ENCODE peak calls at places on chromosome 21, in six cellular contexts. N, Y, P, B, G and O are unnamed samples.

GRCh38 chr21:17752171-17752570 is 67.0 kb downstream of the C21orf91 start:
- DNase-seq in N (no peak), Y (no peak), P (no peak), B (no peak), G (no peak), O (no peak)

GRCh38 chr21:45636459-45636858 is 7.1 kb upstream of the PCBP3 start:
- DNase-seq in N (no peak), Y (no peak), P (no peak), B (no peak), G (no peak), O (no peak)

GRCh38 chr21:34351786-34352241 is 12.0 kb upstream of the KCNE2 start:
- DNase-seq in N (peak), Y (peak), P (peak), B (no peak), G (peak), O (peak)

GRCh38 chr21:36917487-36918158 is 48.8 kb downstream of the HLCS start:
- DNase-seq in N (peak), Y (peak), P (no peak), B (peak), G (peak), O (peak)

GRCh38 chr21:25186278-25186677 is 421.0 kb downstream of the MRPL39 start:
- DNase-seq in N (no peak), Y (no peak), P (no peak), B (no peak), G (no peak), O (no peak)

GRCh38 chr21:33655591-33656221 is 13.4 kb downstream of the ITSN1 start:
- DNase-seq in N (peak), Y (peak), P (no peak), B (peak), G (peak), O (no peak)

GRCh38 chr21:45278156-45278911 is 9.4 kb downstream of the POFUT2 start:
- DNase-seq in N (no peak), Y (no peak), P (peak), B (no peak), G (no peak), O (no peak)

GRCh38 chr21:25691931-25692330 is 42.8 kb downstream of the ATP5PF start:
- DNase-seq in N (no peak), Y (no peak), P (no peak), B (no peak), G (no peak), O (no peak)

GRCh38 chr21:34795152-34796141 is 126.7 kb downstream of the CLIC6 start:
- DNase-seq in N (no peak), Y (peak), P (no peak), B (peak), G (peak), O (no peak)

GRCh38 chr21:46308431-46308830 is 15.2 kb downstream of the C21orf58 start:
- DNase-seq in N (no peak), Y (no peak), P (no peak), B (no peak), G (no peak), O (no peak)

GRCh38 chr21:23131177-23131576 is 2133.0 kb downstream of the NCAM2 start:
- DNase-seq in N (peak), Y (no peak), P (no peak), B (no peak), G (no peak), O (no peak)

GRCh38 chr21:18803624-18804023 is 400.0 kb upstream of the TMPRSS15 start:
- DNase-seq in N (no peak), Y (no peak), P (no peak), B (no peak), G (no peak), O (no peak)

GRCh38 chr21:45178971-45179370 is 104.6 kb downstream of the ADARB1 start:
- DNase-seq in N (no peak), Y (no peak), P (no peak), B (no peak), G (no peak), O (no peak)

GRCh38 chr21:32687946-32688345 is 39.9 kb downstream of the SYNJ1 start:
- DNase-seq in N (no peak), Y (no peak), P (no peak), B (no peak), G (no peak), O (no peak)

GRCh38 chr21:42265229-42265812 is 46.4 kb downstream of the ABCG1 start:
- DNase-seq in N (no peak), Y (no peak), P (no peak), B (no peak), G (no peak), O (no peak)

GRCh38 chr21:37337179-37337578 is 29.4 kb upstream of the DYRK1A start:
- DNase-seq in N (no peak), Y (no peak), P (no peak), B (no peak), G (no peak), O (no peak)

GRCh38 chr21:32321480-32321879 is 22.8 kb downstream of the MRAP start:
- DNase-seq in N (no peak), Y (no peak), P (no peak), B (no peak), G (no peak), O (no peak)

GRCh38 chr21:18810136-18810535 is 406.6 kb upstream of the TMPRSS15 start:
- DNase-seq in N (no peak), Y (no peak), P (no peak), B (no peak), G (no peak), O (no peak)

GRCh38 chr21:15772654-15773053 is 42.9 kb downstream of the USP25 start:
- DNase-seq in N (no peak), Y (no peak), P (no peak), B (no peak), G (no peak), O (no peak)

GRCh38 chr21:33133912-33134311 is 64.0 kb downstream of the OLIG1 start:
- DNase-seq in N (no peak), Y (no peak), P (no peak), B (no peak), G (no peak), O (no peak)

GRCh38 chr21:42583150-42583991 is 69.7 kb downstream of the SLC37A1 start:
- DNase-seq in N (no peak), Y (no peak), P (no peak), B (no peak), G (no peak), O (no peak)

GRCh38 chr21:31326478-31327247 is 17.4 kb downstream of the TIAM1 start:
- DNase-seq in N (no peak), Y (peak), P (no peak), B (peak), G (no peak), O (peak)

GRCh38 chr21:36929622-36930021 is 36.8 kb downstream of the HLCS start:
- DNase-seq in N (no peak), Y (peak), P (peak), B (no peak), G (no peak), O (no peak)

GRCh38 chr21:41489329-41489728 is 18.6 kb downstream of the TMPRSS2 start:
- DNase-seq in N (no peak), Y (no peak), P (no peak), B (no peak), G (no peak), O (no peak)

GRCh38 chr21:46605759-46606426 is 1.0 kb upstream of the S100B start:
- DNase-seq in N (no peak), Y (no peak), P (no peak), B (no peak), G (no peak), O (no peak)

GRCh38 chr21:20999567-21000169 is 1.5 kb downstream of the NCAM2 start:
- DNase-seq in N (peak), Y (peak), P (peak), B (peak), G (peak), O (peak)
- TF ChIP-seq CTCF in N (peak), Y (peak), P (peak), B (peak), G (peak), O (peak)

GRCh38 chr21:43918385-43918947 is 53.4 kb downstream of the AGPAT3 start:
- DNase-seq in N (no peak), Y (no peak), P (no peak), B (no peak), G (no peak), O (no peak)

GRCh38 chr21:43919283-43919682 is 54.3 kb downstream of the AGPAT3 start:
- DNase-seq in N (no peak), Y (no peak), P (no peak), B (no peak), G (no peak), O (no peak)

GRCh38 chr21:43916076-43916475 is 51.1 kb downstream of the AGPAT3 start:
- DNase-seq in N (no peak), Y (no peak), P (no peak), B (no peak), G (no peak), O (no peak)

GRCh38 chr21:43916691-43917514 is 51.9 kb downstream of the AGPAT3 start:
- DNase-seq in N (no peak), Y (no peak), P (no peak), B (no peak), G (no peak), O (no peak)

DNA sequence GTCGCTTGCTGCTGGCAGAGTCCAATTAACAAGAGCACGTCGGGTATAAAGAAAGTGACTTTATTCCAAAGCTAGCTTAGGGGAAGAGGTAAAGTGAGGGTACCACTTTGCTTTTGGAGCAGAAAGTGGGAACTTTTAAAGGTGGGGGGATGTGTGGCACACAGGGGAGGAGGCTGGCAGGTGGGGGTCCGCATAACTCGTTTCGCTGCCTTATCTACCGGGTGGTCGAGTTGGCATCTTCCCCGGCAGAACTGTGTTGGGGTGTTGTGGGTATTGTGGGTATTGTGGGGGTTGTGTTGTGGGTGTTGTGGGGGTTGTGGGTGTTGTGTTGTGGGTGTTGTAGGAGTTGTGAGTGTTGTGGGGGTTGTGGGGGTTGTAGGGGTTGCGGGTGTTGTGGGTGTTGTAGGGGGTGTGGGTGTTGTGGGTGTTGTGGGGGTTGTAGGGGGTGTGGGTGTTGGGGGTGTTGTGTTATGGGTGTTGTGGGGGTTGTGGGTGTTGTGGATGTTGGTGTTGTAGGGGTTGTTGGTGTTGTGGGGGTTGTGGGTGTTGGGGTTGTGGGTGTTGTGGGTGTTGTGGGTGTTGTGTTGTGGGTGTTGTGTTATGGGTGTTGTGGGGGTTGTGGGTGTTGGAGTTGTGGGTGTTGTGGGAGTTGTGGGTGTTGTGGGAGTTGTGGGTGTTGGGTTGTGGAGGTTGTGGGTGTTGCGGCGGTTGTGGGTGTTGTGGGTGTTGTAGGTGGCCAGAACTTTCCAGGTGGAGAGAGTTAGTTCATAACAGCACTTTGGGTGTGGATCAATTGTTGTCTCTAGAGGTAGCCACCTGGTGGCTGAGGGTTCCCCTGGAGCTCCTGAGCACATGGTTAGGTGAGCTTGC is 52.7 kb downstream of the AGPAT3 start:
- DNase-seq in N (no peak), Y (no peak), P (no peak), B (no peak), G (no peak), O (no peak)
- TF ChIP-seq CTCF in N (no peak), Y (no peak), P (no peak), B (no peak), G (no peak), O (no peak)

DNA sequence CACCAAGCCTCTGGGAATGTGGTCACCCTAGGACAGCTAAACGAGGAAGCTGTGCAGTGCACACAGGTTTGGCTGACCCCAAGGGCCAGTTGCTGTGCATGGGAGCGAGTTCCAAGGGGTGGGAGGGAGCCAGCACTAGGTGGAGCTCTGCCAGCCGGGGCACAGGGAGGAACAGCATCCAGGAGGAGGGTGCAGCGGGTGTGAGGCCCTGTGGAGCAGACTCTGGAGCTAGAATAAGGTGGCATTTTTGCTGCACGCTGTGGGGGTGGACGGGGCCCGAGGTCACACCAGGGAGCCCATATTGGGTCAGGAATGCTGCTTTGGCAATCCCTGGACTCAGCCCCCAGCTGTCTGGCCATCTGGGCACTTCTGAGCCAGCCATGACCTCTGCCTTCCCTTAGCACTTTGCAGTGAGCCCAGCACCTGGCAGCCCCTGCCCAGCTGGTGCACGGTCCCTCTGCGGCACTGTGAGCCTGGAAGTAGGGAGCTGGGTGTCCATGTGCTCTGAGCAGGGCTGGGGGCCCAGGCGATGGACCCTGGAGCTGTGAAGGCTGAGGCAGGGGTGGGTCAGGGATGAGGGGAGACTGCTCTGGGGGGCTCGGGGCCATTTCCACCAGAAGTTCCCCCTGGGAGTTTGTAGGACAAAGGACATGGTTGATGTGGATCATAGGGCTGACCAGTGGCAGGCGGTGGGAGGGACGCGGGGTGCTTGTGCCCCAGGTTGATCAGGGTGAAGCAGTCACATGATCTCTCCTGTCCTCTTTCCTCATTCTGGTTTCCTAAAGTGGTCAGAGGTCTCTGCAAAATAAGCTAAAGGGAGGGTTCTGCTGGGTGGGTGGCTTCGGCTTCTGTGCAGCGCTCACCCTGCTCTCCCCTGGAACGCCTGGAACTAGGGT is 8.9 kb downstream of the PDXK start:
- DNase-seq in N (no peak), Y (no peak), P (peak), B (no peak), G (no peak), O (peak)
- TF ChIP-seq CTCF in N (peak), Y (no peak), P (no peak), B (no peak), G (no peak), O (no peak)

DNA sequence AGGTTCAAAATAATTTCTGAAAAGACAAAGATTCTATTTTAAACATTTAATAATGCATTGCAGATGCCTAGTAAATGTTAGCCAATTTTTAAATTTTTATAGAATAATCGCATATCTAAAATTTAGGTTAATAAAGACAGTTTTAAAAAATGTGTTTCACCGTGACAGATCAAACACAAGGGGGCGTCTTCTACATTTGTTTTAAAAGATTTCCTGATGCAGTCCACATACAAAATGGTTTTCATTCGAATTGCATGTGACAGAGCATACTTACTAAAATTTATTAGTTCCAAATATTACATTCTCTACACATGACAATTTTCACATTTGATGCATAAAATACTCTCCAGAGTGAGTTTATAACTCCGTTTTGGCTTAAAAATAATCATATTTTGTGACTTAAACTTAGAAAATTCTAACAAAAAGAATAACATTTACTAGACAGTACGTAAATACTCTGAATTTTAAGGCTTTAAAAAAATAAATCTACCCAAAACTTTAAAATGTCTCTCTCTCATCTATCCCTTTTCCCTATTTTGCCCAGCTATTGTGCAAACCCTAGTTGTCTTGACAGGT is 75.5 kb downstream of the ADAMTS1 start:
- DNase-seq in N (peak), Y (peak), P (no peak), B (no peak), G (peak), O (no peak)
- TF ChIP-seq CTCF in N (peak), Y (peak), P (peak), B (peak), G (peak), O (peak)